ENCODE peak calls at places on chromosomes 13 and 19, in nine cellular contexts. B is breast epithelium; J is foreskin keratinocyte; O is left ventricle myocardium inferior; K is SK-N-SH; E is H9; Q is neuronal stem cell; U is aorta; W is CD4-positive, CD25-positive, alpha-beta regulatory T cell. D is an unnamed sample.

GRCh38 chr19:47019431-47020041 is at the start of gene NPAS1:
- DNase-seq in Q (no peak), K (peak; percentile 75), E (peak; percentile 66), J (no peak), O (no peak), W (no peak), B (no peak), U (no peak), D (no peak)

GRCh38 chr13:66138172-66138811 is 1091.8 kb downstream of the PCDH9 start:
- DNase-seq in B (no peak), E (no peak), Q (no peak), O (no peak), U (no peak), W (no peak), K (no peak), J (no peak), D (no peak)

GRCh38 chr13:29758591-29759114 is 91.8 kb downstream of the UBL3 start:
- DNase-seq in O (no peak), E (no peak), B (no peak), U (peak; percentile 85), J (no peak), K (no peak), Q (no peak), W (peak; percentile 65), D (no peak)

GRCh38 chr13:21833921-21834320 is 163.0 kb downstream of the FGF9 start:
- DNase-seq in K (no peak), E (no peak), B (no peak), W (no peak), O (no peak), U (no peak), Q (no peak), J (no peak), D (no peak)

GRCh38 chr13:75803175-75803611 is 167.1 kb downstream of the LMO7 start:
- DNase-seq in W (peak; percentile 48), U (no peak), J (no peak), K (no peak), Q (no peak), E (peak; percentile 85), O (no peak), B (no peak), D (no peak)

GRCh38 chr19:8363803-8364771 is at the start of gene ANGPTL4:
- DNase-seq in U (peak; percentile 87), W (peak; percentile 53), K (peak; percentile 86), E (peak; percentile 81), O (peak; percentile 77), Q (peak; percentile 64), J (no peak), B (peak; percentile 74), D (peak; percentile 77)

GRCh38 chr19:5114713-5115112 is 145.8 kb downstream of the KDM4B start:
- DNase-seq in Q (no peak), K (no peak), O (peak; percentile 37), B (no peak), J (no peak), U (no peak), W (no peak), E (no peak), D (no peak)

GRCh38 chr13:98879127-98879520 is 98.7 kb downstream of the DOCK9 start:
- DNase-seq in E (no peak), K (no peak), O (no peak), Q (no peak), B (no peak), U (no peak), W (no peak), J (no peak), D (no peak)

GRCh38 chr13:23909606-23910005 is 12.3 kb upstream of the C1QTNF9B start:
- DNase-seq in B (no peak), W (no peak), E (no peak), Q (no peak), K (no peak), U (no peak), O (no peak), J (no peak), D (no peak)

GRCh38 chr19:35216026-35216832 is 12.3 kb downstream of the FAM187B start:
- DNase-seq in K (no peak), Q (no peak), E (no peak), U (no peak), J (peak; percentile 71), O (no peak), B (no peak), W (peak; percentile 23), D (no peak)

GRCh38 chr13:76754414-76754813 is 131.8 kb downstream of the KCTD12 start:
- DNase-seq in E (no peak), W (no peak), B (no peak), U (no peak), Q (no peak), J (peak; percentile 70), O (no peak), K (no peak), D (peak; percentile 52)

GRCh38 chr13:79290595-79291244 is 115.3 kb downstream of the RBM26 start:
- DNase-seq in J (no peak), E (no peak), Q (no peak), U (no peak), W (no peak), O (no peak), K (no peak), B (no peak), D (no peak)

GRCh38 chr13:94886191-94886590 is 173.8 kb upstream of the SOX21 start:
- DNase-seq in Q (no peak), J (peak; percentile 2), O (no peak), B (no peak), W (no peak), K (no peak), U (no peak), E (no peak), D (no peak)

GRCh38 chr13:45280751-45281634 is 60.0 kb downstream of the TPT1 start:
- DNase-seq in W (peak; percentile 66), K (peak; percentile 73), J (peak; percentile 76), B (peak; percentile 72), O (peak; percentile 59), Q (peak; percentile 17), U (peak; percentile 71), E (peak; percentile 68), D (peak; percentile 80)

GRCh38 chr19:1232652-1233360 is 5.0 kb downstream of the CBARP start:
- DNase-seq in O (no peak), U (no peak), Q (no peak), W (no peak), E (no peak), K (no peak), B (no peak), J (no peak), D (peak; percentile 77)

GRCh38 chr19:18397242-18398202 is at the start of gene LRRC25:
- DNase-seq in W (peak; percentile 38), Q (peak; percentile 57), B (no peak), E (peak; percentile 79), O (peak; percentile 46), J (no peak), U (peak; percentile 84), K (peak; percentile 63), D (peak; percentile 83)

GRCh38 chr19:33883869-33884519 is 87.3 kb downstream of the KCTD15 start:
- DNase-seq in B (peak; percentile 49), K (peak; percentile 80), W (no peak), O (peak; percentile 27), U (no peak), Q (no peak), J (no peak), E (peak; percentile 75), D (peak; percentile 34)

GRCh38 chr19:34681478-34681877 is 4.0 kb downstream of the ZNF302 start:
- DNase-seq in Q (no peak), O (no peak), U (no peak), B (no peak), J (no peak), K (no peak), W (no peak), E (no peak), D (no peak)

GRCh38 chr19:5985098-5985783 is 7.3 kb upstream of the RANBP3 start:
- DNase-seq in K (no peak), E (no peak), J (peak; percentile 65), U (no peak), B (no peak), O (no peak), W (no peak), Q (no peak), D (peak; percentile 63)

GRCh38 chr13:21837841-21838551 is 167.1 kb downstream of the FGF9 start:
- DNase-seq in O (no peak), K (no peak), W (no peak), B (no peak), U (no peak), J (no peak), E (no peak), Q (no peak), D (no peak)

GRCh38 chr19:33063356-33064116 is 1.2 kb downstream of the RHPN2 start:
- DNase-seq in J (no peak), B (no peak), W (no peak), O (no peak), E (peak; percentile 35), U (no peak), K (peak; percentile 57), Q (peak; percentile 12), D (no peak)

GRCh38 chr13:92842145-92842544 is 384.5 kb upstream of the GPC6 start:
- DNase-seq in O (no peak), K (no peak), Q (no peak), E (no peak), W (no peak), U (no peak), B (no peak), J (peak; percentile 61), D (no peak)

GRCh38 chr19:56960959-56961622 is 120.6 kb upstream of the PEG3 start:
- DNase-seq in Q (no peak), B (no peak), O (no peak), E (no peak), U (no peak), W (no peak), K (no peak), J (peak; percentile 3), D (no peak)
- H3K27ac ChIP-seq in Q (no peak overlapping the region), B (no peak overlapping the region), O (no peak overlapping the region), E (no peak overlapping the region), U (no peak overlapping the region), W (no peak overlapping the region), K (no peak overlapping the region), J (no peak overlapping the region), D (no peak overlapping the region)

GRCh38 chr19:45817725-45818301 is 2.7 kb upstream of the RSPH6A start:
- DNase-seq in W (no peak), B (peak; percentile 81), U (no peak), Q (no peak), J (peak; percentile 39), E (peak; percentile 70), O (no peak), K (peak; percentile 58), D (no peak)
- H3K27ac ChIP-seq in W (no peak overlapping the region), B (no peak overlapping the region), U (no peak overlapping the region), Q (peak overlapping the region; percentile 42), J (no peak overlapping the region), E (no peak overlapping the region), O (no peak overlapping the region), K (no peak overlapping the region), D (no peak overlapping the region)

GRCh38 chr19:49359851-49360845 is 2.1 kb downstream of the TEAD2 start:
- DNase-seq in K (no peak), O (no peak), W (no peak), B (no peak), Q (no peak), E (no peak), U (no peak), J (no peak), D (no peak)
- H3K27ac ChIP-seq in K (no peak overlapping the region), O (peak overlapping the region; percentile 23), W (no peak overlapping the region), B (peak overlapping the region; percentile 93), Q (peak overlapping the region; percentile 2), E (no peak overlapping the region), U (no peak overlapping the region), J (no peak overlapping the region), D (peak overlapping the region; percentile 79)

DNA sequence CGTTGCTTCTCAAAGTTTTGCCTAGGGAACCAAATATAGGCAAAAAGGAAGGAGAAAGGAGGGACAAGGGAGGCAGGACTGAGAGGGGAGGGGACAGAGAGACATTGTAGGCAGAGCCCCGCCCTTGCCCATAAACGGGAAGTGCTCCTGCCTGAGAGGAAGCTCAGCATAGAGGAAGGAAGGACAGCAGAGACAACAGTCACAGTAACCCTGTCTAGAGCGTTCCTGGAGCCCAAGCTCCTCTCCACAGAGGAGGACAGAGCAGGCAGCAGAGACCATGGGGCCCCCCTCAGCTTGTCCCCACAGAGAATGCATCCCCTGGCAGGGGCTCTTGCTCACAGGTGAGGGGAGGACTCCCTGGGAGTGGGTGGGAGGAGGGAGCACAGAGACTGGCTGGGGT is at the start of gene CEACAM21:
- DNase-seq in U (peak; percentile 80), W (peak; percentile 89), B (no peak), K (no peak), O (peak; percentile 52), Q (no peak), J (no peak), E (no peak), D (peak; percentile 34)
- H3K27ac ChIP-seq in U (no peak within 1 kb of the TSS), W (peak within 1 kb of the TSS; percentile 64), B (no peak within 1 kb of the TSS), K (no peak within 1 kb of the TSS), O (peak within 1 kb of the TSS; percentile 31), Q (no peak within 1 kb of the TSS), J (no peak within 1 kb of the TSS), E (no peak within 1 kb of the TSS), D (no peak within 1 kb of the TSS)

D was measured in testis.